ENCODE peak calls at places on chromosome 15, in four cellular contexts. B, R, K and N are unnamed samples.

GRCh38 chr15:47516576-47517371 is 200.5 kb upstream of the SEMA6D start:
- DNase-seq in B (no peak), R (no peak), K (no peak), N (no peak)

GRCh38 chr15:57651445-57651844 is 55.1 kb upstream of the POLR2M start:
- DNase-seq in B (no peak), R (no peak), K (no peak), N (no peak)

GRCh38 chr15:29045717-29046116 is 159.9 kb downstream of the APBA2 start:
- DNase-seq in B (no peak), R (no peak), K (no peak), N (no peak)

GRCh38 chr15:61038910-61039309 is 190.2 kb downstream of the RORA start:
- DNase-seq in B (no peak), R (no peak), K (no peak), N (no peak)

GRCh38 chr15:96369351-96369750 is 38.9 kb downstream of the NR2F2 start:
- DNase-seq in B (no peak), R (no peak), K (no peak), N (no peak)

GRCh38 chr15:64070106-64070505 is 23.5 kb downstream of the CIAO2A start:
- DNase-seq in B (no peak), R (no peak), K (no peak), N (no peak)

GRCh38 chr15:57327985-57328471 is 48.3 kb upstream of the CGNL1 start:
- DNase-seq in B (no peak), R (no peak), K (no peak), N (no peak)

GRCh38 chr15:72160846-72161245 is 36.7 kb downstream of the GRAMD2A start:
- DNase-seq in B (no peak), R (no peak), K (no peak), N (no peak)

GRCh38 chr15:84033793-84034553 is 201.6 kb upstream of the GOLGA6L4 start:
- DNase-seq in B (no peak), R (no peak), K (no peak), N (no peak)

GRCh38 chr15:25850154-25851111 is 12.7 kb downstream of the ATP10A start:
- DNase-seq in B (peak), R (peak), K (peak), N (peak)

GRCh38 chr15:75455982-75456531 is 4.6 kb upstream of the SIN3A start:
- DNase-seq in B (peak), R (peak), K (peak), N (peak)

GRCh38 chr15:45120081-45120972 is 6.2 kb downstream of the DUOXA2 start:
- DNase-seq in B (no peak), R (no peak), K (no peak), N (no peak)

GRCh38 chr15:101003076-101003475 is 83.9 kb downstream of the LRRK1 start:
- DNase-seq in B (no peak), R (no peak), K (no peak), N (no peak)

GRCh38 chr15:99016680-99017321 is 9.2 kb upstream of the PGPEP1L start:
- DNase-seq in B (peak), R (no peak), K (no peak), N (no peak)
- TF ChIP-seq MYC in B (no peak), R (no peak), K (no peak), N (no peak)

GRCh38 chr15:70101459-70102113 is 3.9 kb upstream of the TLE3 start:
- DNase-seq in B (peak), R (peak), K (no peak), N (peak)
- TF ChIP-seq CHD2 in B (no peak), R (no peak), K (no peak), N (no peak)

GRCh38 chr15:85542895-85543331 is 162.5 kb downstream of the AKAP13 start:
- DNase-seq in B (no peak), R (no peak), K (no peak), N (no peak)
- TF ChIP-seq MYC in B (no peak), R (no peak), K (no peak), N (no peak)

DNA sequence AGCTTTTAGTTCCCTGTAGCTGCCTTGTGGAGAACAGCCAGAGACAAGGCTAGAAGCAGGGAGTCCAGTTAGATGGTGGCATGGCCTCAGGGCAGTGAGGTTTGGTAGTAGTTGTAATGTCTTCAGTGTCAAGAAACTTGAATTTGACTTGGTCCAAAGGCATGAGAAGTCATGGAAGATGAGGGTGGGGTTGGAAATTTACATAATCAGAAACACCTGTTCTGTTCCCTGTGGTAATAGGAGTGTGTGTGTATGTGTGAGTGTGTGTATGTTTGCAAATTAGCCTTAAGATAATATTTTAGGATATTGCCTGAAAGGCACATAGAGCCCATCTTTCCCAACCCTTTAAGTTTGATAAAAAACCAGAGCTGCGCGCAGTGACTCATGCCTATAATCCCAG is 55.2 kb upstream of the GCNT3 start:
- DNase-seq in B (no peak), R (no peak), K (no peak), N (no peak)
- TF ChIP-seq CHD2 in B (no peak), R (no peak), K (no peak), N (no peak)

GRCh38 chr15:67079361-67079760 is 14.0 kb downstream of the SMAD3 start:
- DNase-seq in B (no peak), R (no peak), K (no peak), N (no peak)
- TF ChIP-seq MYC in B (no peak), R (no peak), K (no peak), N (no peak)

GRCh38 chr15:80966431-80967197 is 23.0 kb downstream of the MESD start:
- DNase-seq in B (no peak), R (no peak), K (no peak), N (no peak)
- TF ChIP-seq CHD2 in B (no peak), R (no peak), K (no peak), N (no peak)

GRCh38 chr15:40855706-40856234 is 11.9 kb downstream of the SPINT1 start:
- DNase-seq in B (no peak), R (no peak), K (no peak), N (no peak)

GRCh38 chr15:40850576-40851112 is 6.8 kb downstream of the SPINT1 start:
- DNase-seq in B (no peak), R (no peak), K (no peak), N (peak)

GRCh38 chr15:40854161-40854560 is 10.3 kb downstream of the SPINT1 start:
- DNase-seq in B (no peak), R (no peak), K (no peak), N (no peak)

GRCh38 chr15:40853241-40853890 is 9.5 kb downstream of the SPINT1 start:
- DNase-seq in B (no peak), R (no peak), K (no peak), N (no peak)

DNA sequence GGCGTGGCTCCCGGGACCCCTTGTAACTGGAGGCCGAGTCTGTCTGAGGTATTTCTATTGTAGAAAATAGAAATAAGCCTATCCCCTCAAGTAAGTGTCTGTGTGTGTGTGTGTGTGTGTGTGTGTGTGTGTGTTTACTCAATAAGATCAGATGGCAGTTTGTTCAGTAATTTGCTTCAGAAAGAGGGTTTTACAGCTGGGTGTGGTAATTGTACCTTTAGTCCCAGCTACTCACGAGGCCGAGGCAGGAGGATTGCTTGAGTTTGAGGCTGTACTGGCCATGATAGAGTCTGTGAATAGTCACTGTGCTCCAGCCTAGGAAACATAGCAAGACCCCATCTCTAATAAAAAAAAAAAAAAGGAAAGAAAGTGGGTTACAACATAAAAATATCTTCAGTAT is 8.7 kb downstream of the SPINT1 start:
- DNase-seq in B (no peak), R (no peak), K (no peak), N (no peak)
- TF ChIP-seq MYC in B (no peak), R (no peak), K (no peak), N (no peak)

GRCh38 chr15:53434174-53434678 is 325.2 kb downstream of the WDR72 start:
- DNase-seq in B (no peak), R (no peak), K (no peak), N (peak)

GRCh38 chr15:53437985-53438841 is 321.2 kb downstream of the WDR72 start:
- DNase-seq in B (no peak), R (no peak), K (no peak), N (peak)
- TF ChIP-seq CHD2 in B (no peak), R (no peak), K (no peak), N (no peak)

GRCh38 chr15:92383528-92384326 is 10.0 kb upstream of the ST8SIA2 start:
- DNase-seq in B (peak), R (peak), K (no peak), N (peak)

GRCh38 chr15:92385096-92385495 is 8.6 kb upstream of the ST8SIA2 start:
- DNase-seq in B (peak), R (no peak), K (no peak), N (no peak)

DNA sequence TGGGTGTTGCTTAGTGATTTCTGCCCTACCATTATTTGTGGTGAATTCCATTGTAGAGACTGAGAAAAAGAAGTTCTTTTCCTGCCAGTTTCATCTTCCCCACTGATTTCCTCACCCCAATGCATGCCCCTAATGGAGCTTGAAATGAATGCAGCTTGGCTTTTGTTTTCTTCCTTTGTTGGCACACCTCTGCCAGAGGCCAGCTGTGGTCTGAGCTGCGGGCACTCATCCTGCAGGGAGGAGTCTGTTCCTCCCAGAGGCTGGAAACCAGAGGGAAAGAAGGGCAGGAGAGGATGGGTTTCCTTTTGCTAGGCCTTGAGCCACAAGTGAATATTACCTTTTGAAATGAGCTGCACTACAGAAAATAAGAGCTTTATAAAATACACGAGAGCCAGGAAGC is 9.3 kb upstream of the ST8SIA2 start:
- DNase-seq in B (no peak), R (no peak), K (no peak), N (no peak)
- TF ChIP-seq MYC in B (no peak), R (no peak), K (no peak), N (no peak)